ENCODE peak calls at places on chromosomes 13 and 19, in eight cellular contexts. M is ovary, U is heart left ventricle, P is body of pancreas, K is Peyer's patch, T is esophagus squamous epithelium, Y is transverse colon, H is adrenal gland. Q is an unnamed sample.

GRCh38 chr13:109687559-109688448 is 98.6 kb downstream of the IRS2 start:
- DNase-seq in M (no peak), U (no peak), P (no peak), K (peak), T (no peak), Y (peak), H (no peak), Q (no peak)

GRCh38 chr13:50810998-50811397 is 32.5 kb downstream of the DLEU7 start:
- DNase-seq in M (no peak), U (no peak), P (no peak), K (no peak), T (no peak), Y (no peak), H (no peak), Q (no peak)

GRCh38 chr19:17406887-17407196 is 1.4 kb upstream of the BST2 start:
- DNase-seq in M (no peak), U (no peak), P (no peak), K (no peak), T (no peak), Y (no peak), H (no peak), Q (no peak)

GRCh38 chr19:38513762-38514167 is 80.3 kb downstream of the RYR1 start:
- DNase-seq in M (no peak), U (no peak), P (no peak), K (no peak), T (no peak), Y (no peak), H (no peak), Q (no peak)

GRCh38 chr13:109747524-109747923 is 38.9 kb downstream of the IRS2 start:
- DNase-seq in M (no peak), U (no peak), P (no peak), K (no peak), T (no peak), Y (no peak), H (peak), Q (no peak)

GRCh38 chr13:80309926-80310325 is 31.0 kb downstream of the SPRY2 start:
- DNase-seq in M (no peak), U (no peak), P (no peak), K (no peak), T (no peak), Y (no peak), H (no peak), Q (no peak)

GRCh38 chr13:51000576-51001260 is 91.1 kb downstream of the RNASEH2B start:
- DNase-seq in M (no peak), U (no peak), P (peak), K (no peak), T (no peak), Y (peak), H (peak), Q (no peak)

GRCh38 chr19:8663920-8664670 is 33.7 kb downstream of the NFILZ start:
- DNase-seq in M (no peak), U (no peak), P (peak), K (no peak), T (no peak), Y (no peak), H (no peak), Q (no peak)

GRCh38 chr19:39402417-39403297 is 4.0 kb upstream of the ZFP36 start:
- DNase-seq in M (peak), U (peak), P (peak), K (peak), T (peak), Y (peak), H (peak), Q (peak)

GRCh38 chr13:70255406-70255991 is 147.2 kb upstream of the KLHL1 start:
- DNase-seq in M (no peak), U (peak), P (no peak), K (no peak), T (no peak), Y (no peak), H (no peak), Q (no peak)

GRCh38 chr13:22014469-22014868 is 343.6 kb downstream of the FGF9 start:
- DNase-seq in M (no peak), U (no peak), P (no peak), K (no peak), T (no peak), Y (no peak), H (peak), Q (no peak)

GRCh38 chr13:110661256-110661655 is 44.7 kb downstream of the CARS2 start:
- DNase-seq in M (no peak), U (no peak), P (no peak), K (no peak), T (no peak), Y (no peak), H (no peak), Q (no peak)

GRCh38 chr13:72959643-72960042 is 99.2 kb upstream of the KLF5 start:
- DNase-seq in M (no peak), U (no peak), P (no peak), K (no peak), T (no peak), Y (no peak), H (no peak), Q (no peak)

GRCh38 chr13:52652170-52652979 is at the start of gene SUGT1:
- DNase-seq in M (peak), U (peak), P (peak), K (peak), T (peak), Y (peak), H (peak), Q (peak)
- TF ChIP-seq POLR2A in M (no peak), U (no peak), P (peak), K (peak), T (no peak), Y (peak), H (peak), Q (peak)

GRCh38 chr19:54206831-54207177 is 6.1 kb downstream of the RPS9 start:
- DNase-seq in M (no peak), U (no peak), P (no peak), K (no peak), T (no peak), Y (no peak), H (no peak), Q (no peak)
- TF ChIP-seq POLR2A in M (no peak), U (no peak), P (no peak), K (no peak), T (no peak), Y (no peak), H (no peak), Q (no peak)

GRCh38 chr19:45785781-45786532 is 3.7 kb upstream of the DMPK start:
- DNase-seq in M (no peak), U (no peak), P (no peak), K (peak), T (no peak), Y (no peak), H (no peak), Q (no peak)
- TF ChIP-seq POLR2A in M (no peak), U (no peak), P (no peak), K (no peak), T (no peak), Y (no peak), H (no peak), Q (no peak)

DNA sequence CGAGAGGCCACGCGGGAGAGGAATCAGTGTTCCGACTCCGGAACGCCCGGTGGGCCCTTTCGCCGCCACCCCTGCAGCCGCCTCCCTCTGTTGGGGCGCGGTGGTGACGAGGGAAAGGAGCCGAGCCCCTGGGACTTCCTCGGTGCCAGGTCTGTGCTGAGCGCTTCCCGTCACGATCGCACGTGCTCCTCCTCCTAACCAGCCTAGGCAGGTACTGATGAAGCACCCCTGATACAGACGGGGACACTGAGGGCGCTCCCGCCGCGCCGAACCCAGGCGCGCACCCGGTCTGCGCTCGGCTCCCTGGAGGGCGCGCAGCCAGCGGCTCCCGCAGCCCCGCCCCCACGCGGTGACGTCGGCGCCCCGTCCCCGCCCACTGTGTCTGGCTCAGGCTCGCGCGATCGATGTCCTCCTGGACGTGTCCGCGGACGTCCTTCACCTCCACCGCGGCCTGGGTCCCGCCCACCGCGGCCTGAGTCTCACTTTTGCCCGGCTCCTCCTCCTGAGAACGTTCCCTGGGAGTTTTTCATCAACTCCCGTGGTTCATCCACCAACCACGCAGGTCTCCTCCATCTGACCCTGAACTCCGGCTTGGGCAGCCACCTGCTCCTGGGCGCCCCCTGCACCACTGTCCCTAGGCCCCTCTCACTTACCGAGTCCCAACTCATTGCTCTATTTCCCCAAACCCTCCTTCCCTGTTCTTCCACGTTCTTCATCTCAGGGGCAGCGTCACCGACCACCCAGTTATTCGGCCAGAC is 2.6 kb upstream of the KLK15 start:
- DNase-seq in M (peak), U (peak), P (peak), K (peak), T (no peak), Y (peak), H (peak), Q (peak)
- TF ChIP-seq POLR2A in M (no peak), U (no peak), P (peak), K (peak), T (no peak), Y (peak), H (peak), Q (peak)

GRCh38 chr13:91355826-91356710 is 8.6 kb downstream of the MIR17HG start:
- DNase-seq in M (no peak), U (no peak), P (no peak), K (no peak), T (no peak), Y (no peak), H (no peak), Q (no peak)
- TF ChIP-seq POLR2A in M (no peak), U (no peak), P (no peak), K (no peak), T (no peak), Y (no peak), H (no peak), Q (no peak)

DNA sequence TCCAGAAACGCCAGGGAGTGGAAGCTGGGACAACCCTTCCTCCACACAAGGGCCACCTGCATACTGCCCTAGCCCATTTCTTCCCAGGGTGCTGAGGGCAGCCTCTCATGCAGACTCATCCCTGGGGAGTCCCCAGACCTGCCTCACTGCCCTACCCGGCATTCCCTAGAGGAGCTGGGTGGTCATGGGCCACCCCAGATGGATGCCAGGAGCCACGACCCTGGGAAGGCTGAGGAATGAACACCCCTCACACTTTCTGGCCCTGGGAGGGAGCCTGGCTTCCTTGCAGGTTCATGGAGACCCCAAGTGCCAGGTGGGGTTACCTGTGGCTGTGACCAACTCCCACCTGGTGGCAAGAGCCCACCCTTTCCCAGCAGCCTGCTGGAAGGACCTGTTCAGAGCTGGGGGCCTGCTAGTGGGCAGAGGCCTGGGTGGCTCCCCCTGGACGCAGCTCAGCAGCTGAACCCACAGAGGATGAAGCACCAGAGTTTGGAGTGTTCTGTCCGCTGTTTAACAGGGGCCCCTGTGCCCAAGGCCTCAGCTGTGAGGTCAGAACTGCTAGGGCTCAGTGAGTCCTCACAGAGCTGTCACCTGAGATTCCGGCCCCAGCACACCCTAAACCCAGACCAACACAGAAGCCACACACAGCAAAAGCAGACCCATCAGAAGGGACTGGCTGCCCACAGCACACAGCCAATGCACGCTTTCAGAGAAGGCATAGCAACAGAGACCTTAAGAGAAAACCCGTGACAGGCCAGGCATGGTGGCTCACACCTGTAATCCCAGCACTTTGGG is 6.6 kb downstream of the ACP4 start:
- DNase-seq in M (no peak), U (no peak), P (no peak), K (no peak), T (no peak), Y (no peak), H (no peak), Q (no peak)
- TF ChIP-seq POLR2A in M (no peak), U (no peak), P (no peak), K (no peak), T (no peak), Y (no peak), H (no peak), Q (no peak)